ENCODE peak calls at places on chromosomes 7 and 10, in seven cellular contexts. J, X, I, E, P, C and S are unnamed samples.
A peak's percentile ranks its signal among the peaks of the same experiment; 100 is the strongest.

GRCh38 chr7:47453093-47454056 is 128.5 kb downstream of the TNS3 start:
- DNase-seq in J (peak; percentile 79), X (no peak), I (no peak), E (peak; percentile 93), P (peak; percentile 97), C (peak; percentile 88), S (no peak)

GRCh38 chr7:22561895-22562593 is 62.1 kb upstream of the STEAP1B start:
- DNase-seq in J (no peak), X (no peak), I (no peak), E (peak; percentile 70), P (peak; percentile 46), C (no peak), S (no peak)

GRCh38 chr10:15096661-15097010 is 519 bp upstream of the RPP38 start:
- DNase-seq in J (no peak), X (no peak), I (no peak), E (no peak), P (no peak), C (no peak), S (no peak)

GRCh38 chr10:131183546-131184045 is 127.9 kb downstream of the TCERG1L start:
- DNase-seq in J (no peak), X (no peak), I (no peak), E (no peak), P (no peak), C (no peak), S (no peak)

GRCh38 chr10:91042069-91042468 is 121.2 kb upstream of the ANKRD1 start:
- DNase-seq in J (no peak), X (no peak), I (no peak), E (no peak), P (no peak), C (no peak), S (no peak)

GRCh38 chr7:91518058-91518457 is 253.8 kb downstream of the FZD1 start:
- DNase-seq in J (no peak), X (no peak), I (no peak), E (no peak), P (no peak), C (no peak), S (no peak)

GRCh38 chr10:98062424-98062823 is 32.0 kb upstream of the CRTAC1 start:
- DNase-seq in J (no peak), X (no peak), I (no peak), E (no peak), P (no peak), C (no peak), S (no peak)

GRCh38 chr10:62861507-62861906 is 45.3 kb upstream of the EGR2 start:
- DNase-seq in J (no peak), X (no peak), I (no peak), E (no peak), P (no peak), C (no peak), S (no peak)

GRCh38 chr10:63798599-63799498 is 277.6 kb downstream of the REEP3 start:
- DNase-seq in J (peak; percentile 56), X (no peak), I (no peak), E (peak; percentile 95), P (peak; percentile 89), C (peak; percentile 91), S (no peak)

GRCh38 chr7:149067869-149068268 is 22.6 kb downstream of the ZNF786 start:
- DNase-seq in J (no peak), X (no peak), I (no peak), E (no peak), P (no peak), C (no peak), S (no peak)

GRCh38 chr10:58963723-58964124 is 212.7 kb upstream of the PHYHIPL start:
- DNase-seq in J (no peak), X (no peak), I (no peak), E (no peak), P (no peak), C (no peak), S (peak; percentile 59)

GRCh38 chr7:132541656-132542055 is 34.6 kb downstream of the PLXNA4 start:
- DNase-seq in J (no peak), X (no peak), I (no peak), E (no peak), P (no peak), C (no peak), S (no peak)

GRCh38 chr10:529831-530230 is 159.6 kb downstream of the DIP2C start:
- DNase-seq in J (peak; percentile 10), X (no peak), I (no peak), E (no peak), P (no peak), C (no peak), S (no peak)

GRCh38 chr10:10528563-10528910 is 489.1 kb upstream of the CELF2 start:
- DNase-seq in J (no peak), X (no peak), I (no peak), E (peak; percentile 82), P (peak; percentile 5), C (no peak), S (no peak)

GRCh38 chr7:22718200-22718711 is 8.7 kb upstream of the IL6 start:
- DNase-seq in J (no peak), X (no peak), I (no peak), E (peak; percentile 94), P (peak; percentile 93), C (peak; percentile 72), S (no peak)

GRCh38 chr10:52573347-52573746 is 199.2 kb downstream of the MBL2 start:
- DNase-seq in J (no peak), X (no peak), I (no peak), E (no peak), P (no peak), C (no peak), S (no peak)